ENCODE peak calls at places on chromosomes 13 and 19, in seven cellular contexts. O, M, H, B, E, D and L are unnamed samples.

GRCh38 chr13:27619711-27620376 is 485 bp downstream of the LNX2 start:
- DNase-seq in E (peak), O (peak), D (no peak), B (peak), H (no peak), M (peak), L (no peak)

GRCh38 chr13:111480976-111481375 is 160.5 kb downstream of the TEX29 start:
- DNase-seq in B (peak), H (no peak), D (no peak), O (no peak), E (no peak), M (no peak), L (no peak)

GRCh38 chr19:17626456-17626855 is 61.7 kb downstream of the UNC13A start:
- DNase-seq in M (no peak), O (no peak), B (no peak), H (no peak), D (no peak), E (no peak), L (no peak)

GRCh38 chr13:50715402-50716146 is 127.9 kb downstream of the DLEU7 start:
- DNase-seq in M (peak), E (peak), D (no peak), B (peak), H (no peak), O (no peak), L (no peak)

GRCh38 chr19:50932690-50933083 is 20.2 kb downstream of the KLK5 start:
- DNase-seq in M (no peak), H (no peak), E (no peak), O (no peak), B (no peak), D (no peak), L (no peak)

GRCh38 chr13:114161644-114162532 is 17.2 kb upstream of the CFAP97D2 start:
- DNase-seq in B (peak), E (peak), M (peak), H (no peak), D (no peak), O (no peak), L (no peak)

GRCh38 chr13:113928701-113929627 is 44.9 kb downstream of the C13orf46 start:
- DNase-seq in D (peak), O (peak), H (peak), E (peak), M (peak), B (peak), L (no peak)

GRCh38 chr19:47598407-47599349 is 10.3 kb upstream of the BICRA start:
- DNase-seq in B (peak), O (no peak), E (no peak), M (peak), D (peak), H (peak), L (peak)

GRCh38 chr19:43774103-43774939 is 6.5 kb downstream of the KCNN4 start:
- DNase-seq in O (no peak), E (peak), D (no peak), H (no peak), B (no peak), M (peak), L (no peak)

GRCh38 chr13:110524484-110525254 is 36.9 kb downstream of the RAB20 start:
- DNase-seq in B (peak), O (no peak), E (no peak), D (no peak), M (peak), H (no peak), L (no peak)

GRCh38 chr19:32058131-32058530 is 287.3 kb upstream of the ZNF507 start:
- DNase-seq in E (no peak), M (no peak), B (no peak), O (no peak), D (no peak), H (no peak), L (no peak)

GRCh38 chr13:93561553-93561952 is 334.9 kb downstream of the GPC6 start:
- DNase-seq in M (no peak), H (no peak), O (no peak), E (no peak), D (no peak), B (no peak), L (no peak)

GRCh38 chr13:31538067-31539042 is 201.0 kb upstream of the RXFP2 start:
- DNase-seq in B (no peak), D (peak), E (no peak), O (no peak), H (no peak), M (no peak), L (no peak)

GRCh38 chr19:20167020-20167644 is at the start of gene ZNF486:
- DNase-seq in H (peak), O (peak), E (peak), M (peak), B (peak), D (peak), L (peak)

GRCh38 chr13:114017028-114017630 is 43.3 kb upstream of the C13orf46 start:
- DNase-seq in M (peak), E (no peak), B (no peak), H (no peak), D (no peak), O (no peak), L (no peak)

GRCh38 chr19:49436381-49437017 is 4.8 kb downstream of the SLC17A7 start:
- DNase-seq in B (no peak), D (no peak), M (no peak), O (no peak), E (no peak), H (no peak), L (no peak)

GRCh38 chr13:99384468-99384867 is 77.3 kb upstream of the GPR183 start:
- DNase-seq in E (no peak), O (no peak), M (no peak), H (no peak), B (no peak), D (no peak), L (no peak)

GRCh38 chr13:25203256-25203794 is 31.2 kb upstream of the AMER2 start:
- DNase-seq in O (no peak), D (no peak), M (no peak), B (no peak), H (no peak), E (no peak), L (no peak)

GRCh38 chr19:52307275-52307674 is 10.3 kb downstream of the ZNF480 start:
- DNase-seq in O (no peak), M (no peak), E (no peak), B (no peak), H (no peak), D (no peak), L (no peak)

GRCh38 chr19:39127812-39128510 is 2.4 kb downstream of the PAK4 start:
- DNase-seq in O (no peak), H (no peak), M (no peak), E (peak), D (no peak), B (no peak), L (no peak)

GRCh38 chr13:111039735-111040134 is 75.4 kb upstream of the ARHGEF7 start:
- DNase-seq in B (no peak), E (no peak), M (no peak), O (no peak), D (no peak), H (no peak), L (no peak)

GRCh38 chr13:33394294-33394932 is 108.9 kb upstream of the STARD13 start:
- DNase-seq in H (no peak), M (no peak), O (no peak), E (no peak), D (no peak), B (no peak), L (no peak)

GRCh38 chr19:31351212-31352193 is 2.3 kb upstream of the TSHZ3 start:
- DNase-seq in H (no peak), M (peak), D (no peak), O (no peak), B (no peak), E (peak), L (no peak)

GRCh38 chr19:35557539-35558399 is 5.7 kb downstream of the ATP4A start:
- DNase-seq in D (no peak), O (no peak), E (peak), H (no peak), B (peak), M (peak), L (peak)

GRCh38 chr13:71156550-71156949 is 710.5 kb downstream of the DACH1 start:
- DNase-seq in B (no peak), D (no peak), O (no peak), H (no peak), M (no peak), E (no peak), L (no peak)

GRCh38 chr13:113547248-113547971 is 37.1 kb upstream of the TFDP1 start:
- DNase-seq in D (no peak), E (no peak), H (no peak), B (peak), M (no peak), O (no peak), L (peak)

GRCh38 chr13:25085125-25085742 is 10.7 kb upstream of the PABPC3 start:
- DNase-seq in D (peak), H (no peak), E (peak), B (no peak), M (no peak), O (no peak), L (peak)

GRCh38 chr19:55264531-55264930 is 5.7 kb upstream of the PPP6R1 start:
- DNase-seq in E (no peak), O (no peak), M (no peak), H (no peak), B (no peak), D (no peak), L (no peak)

GRCh38 chr19:12794936-12795335 is 3.6 kb downstream of the JUNB start:
- DNase-seq in E (no peak), O (no peak), H (no peak), D (no peak), M (peak), B (no peak), L (no peak)

GRCh38 chr19:36013280-36014028 is 559 bp downstream of the ALKBH6 start:
- DNase-seq in O (no peak), M (no peak), H (no peak), E (no peak), D (no peak), B (no peak), L (no peak)

GRCh38 chr13:99357149-99357596 is 50.0 kb upstream of the GPR183 start:
- DNase-seq in M (no peak), D (no peak), H (no peak), B (no peak), O (no peak), E (no peak), L (no peak)

GRCh38 chr13:34201050-34201913 is 383.3 kb downstream of the RFC3 start:
- DNase-seq in O (no peak), M (no peak), H (no peak), B (no peak), E (no peak), D (no peak), L (peak)

GRCh38 chr13:50122465-50122864 is 107.2 kb downstream of the KCNRG start:
- DNase-seq in O (no peak), M (no peak), E (no peak), B (no peak), D (no peak), H (no peak), L (no peak)

GRCh38 chr19:13977803-13978202 is 25.5 kb downstream of the DCAF15 start:
- DNase-seq in B (no peak), E (no peak), M (no peak), H (no peak), O (no peak), D (no peak), L (no peak)
- H3K4me3 ChIP-seq in B (no peak), E (no peak), M (no peak), H (peak), O (no peak), D (no peak), L (no peak)

DNA sequence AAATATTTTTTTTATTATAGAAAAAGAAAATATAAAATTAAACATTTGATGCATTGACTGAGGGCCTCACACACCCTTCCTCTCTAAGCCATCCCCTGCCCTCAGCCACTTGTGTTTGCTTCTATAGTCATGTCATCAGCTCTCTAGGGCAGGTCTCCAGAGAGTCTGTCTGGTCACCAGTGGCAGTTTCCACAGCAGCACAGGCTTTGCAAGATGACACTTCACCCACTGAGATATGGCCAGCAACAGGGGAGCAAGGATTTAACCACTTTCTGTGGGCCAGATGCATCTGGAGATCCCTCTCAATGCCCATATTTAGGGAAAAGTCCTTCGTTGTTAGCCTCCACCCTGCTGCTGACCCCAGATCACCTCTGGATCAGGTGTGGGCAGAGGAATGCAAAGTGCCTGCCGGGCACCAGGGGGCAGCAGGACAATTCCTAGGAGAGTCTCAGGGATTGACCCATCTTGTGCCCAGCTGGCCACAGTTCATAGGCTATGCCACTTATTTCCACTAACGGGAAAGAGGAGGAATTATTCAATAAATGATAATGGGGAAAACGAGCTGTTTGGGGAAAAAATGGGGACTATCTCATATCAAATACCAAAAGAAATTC is 4.8 kb downstream of the ABCC4 start:
- DNase-seq in M (peak), H (no peak), B (peak), O (no peak), D (no peak), E (peak), L (peak)
- TF ChIP-seq CTCF in M (peak), H (no peak), B (peak), O (no peak), D (peak), E (peak), L (peak)

GRCh38 chr19:6476896-6477431 is 4.6 kb downstream of the DENND1C start:
- DNase-seq in H (no peak), M (no peak), D (no peak), O (no peak), B (no peak), E (no peak), L (no peak)
- H3K4me3 ChIP-seq in H (peak), M (peak), D (no peak), O (no peak), B (no peak), E (peak), L (peak)

GRCh38 chr13:107867701-107868661 is 347.4 kb downstream of the LIG4 start:
- DNase-seq in M (no peak), H (no peak), E (peak), B (no peak), O (no peak), D (no peak), L (no peak)
- TF ChIP-seq CTCF in M (no peak), H (no peak), E (no peak), B (no peak), O (no peak), D (no peak), L (no peak)

GRCh38 chr13:78649997-78650724 is 8.8 kb downstream of the OBI1 start:
- DNase-seq in O (no peak), D (no peak), B (no peak), E (no peak), M (no peak), H (no peak), L (no peak)

GRCh38 chr13:78655906-78656305 is 3.0 kb downstream of the OBI1 start:
- DNase-seq in M (no peak), E (no peak), O (no peak), B (no peak), D (no peak), H (no peak), L (no peak)

GRCh38 chr13:78655007-78655406 is 3.9 kb downstream of the OBI1 start:
- DNase-seq in O (no peak), H (no peak), E (no peak), D (no peak), M (no peak), B (no peak), L (no peak)

GRCh38 chr13:78652651-78653050 is 6.3 kb downstream of the OBI1 start:
- DNase-seq in M (no peak), H (no peak), D (no peak), O (no peak), E (no peak), B (no peak), L (no peak)

GRCh38 chr13:78650725-78651083 is 8.3 kb downstream of the OBI1 start:
- DNase-seq in H (no peak), O (no peak), B (no peak), E (no peak), M (no peak), D (no peak), L (no peak)
- H3K4me3 ChIP-seq in H (no peak), O (no peak), B (no peak), E (no peak), M (no peak), D (no peak), L (no peak)

DNA sequence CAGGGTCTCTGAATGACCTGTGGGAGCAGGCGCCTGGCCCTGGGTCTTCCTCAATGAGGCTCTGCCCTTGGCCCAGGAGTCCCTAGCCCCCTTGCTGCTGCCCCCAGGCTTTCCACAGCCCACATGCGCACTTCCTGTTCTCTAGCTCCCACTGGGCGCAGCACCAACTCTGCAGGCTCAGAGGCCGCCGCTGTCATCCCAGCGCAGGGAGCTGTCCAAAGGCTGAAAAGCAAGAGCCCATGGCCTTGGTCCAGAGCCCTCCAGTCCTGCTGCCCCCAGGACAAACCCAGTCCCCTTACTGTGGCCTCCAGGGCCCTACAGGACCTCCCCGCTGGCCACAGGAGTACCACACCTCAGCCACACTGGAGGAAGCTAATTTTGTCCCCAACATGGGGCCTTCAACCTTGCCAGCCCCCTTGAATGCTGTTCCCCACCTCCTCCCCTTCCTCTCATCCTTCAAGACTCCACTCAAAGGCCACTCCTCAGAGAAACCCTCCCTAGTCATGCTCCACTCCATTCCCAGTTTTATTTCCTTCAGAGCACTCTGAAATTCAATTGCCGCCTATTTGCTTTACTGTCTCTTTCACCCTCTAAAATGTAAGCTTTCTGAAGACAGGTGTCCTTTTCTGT is 8.0 kb upstream of the POU2F2 start:
- DNase-seq in B (peak), E (peak), H (no peak), M (peak), O (no peak), D (no peak), L (peak)
- TF ChIP-seq CTCF in B (no peak), E (no peak), H (no peak), M (no peak), O (no peak), D (no peak), L (no peak)

GRCh38 chr19:3684817-3685410 is 15.4 kb downstream of the PIP5K1C start:
- DNase-seq in B (no peak), O (no peak), E (no peak), D (no peak), M (no peak), H (no peak), L (no peak)
- H3K4me3 ChIP-seq in B (no peak), O (no peak), E (no peak), D (no peak), M (no peak), H (no peak), L (no peak)

DNA sequence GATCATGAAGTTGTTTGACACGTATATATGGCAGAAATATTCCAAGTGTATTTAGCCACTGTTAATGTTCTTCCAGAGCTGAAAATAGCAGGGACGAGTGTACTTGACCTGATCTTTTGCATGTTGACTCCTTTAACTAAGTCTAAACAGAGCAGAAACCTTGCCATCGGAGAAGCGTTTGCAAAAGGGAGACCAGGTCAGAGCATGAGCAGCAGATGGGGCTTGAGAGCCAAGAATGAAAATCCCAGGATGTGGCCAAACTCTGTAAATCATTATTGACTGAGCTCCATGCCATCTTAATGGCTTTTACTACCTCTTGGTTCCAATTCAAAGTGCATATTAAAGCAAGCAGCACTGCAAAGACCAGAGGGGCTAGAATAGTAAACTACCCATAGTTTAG is 55.5 kb downstream of the FAM216B start:
- DNase-seq in B (no peak), O (no peak), D (peak), M (no peak), E (no peak), H (no peak), L (peak)
- TF ChIP-seq CTCF in B (peak), O (no peak), D (peak), M (peak), E (no peak), H (no peak), L (peak)